ENCODE peak calls at places on chromosomes 7 and 10, in ten cellular contexts. Z, U, R, O, N, H, F, Q, Y and J are unnamed samples.

GRCh38 chr7:997404-998395 is 14.7 kb downstream of the CYP2W1 start:
- DNase-seq in N (no peak), Q (no peak), Y (no peak), O (no peak), F (no peak), Z (no peak), H (no peak), R (no peak), U (no peak), J (no peak)

GRCh38 chr10:127153166-127153565 is 43.2 kb downstream of the INSYN2A start:
- DNase-seq in F (no peak), Q (peak; percentile 33), H (no peak), R (no peak), Y (no peak), N (peak; percentile 16), O (peak; percentile 82), Z (no peak), U (no peak), J (no peak)

GRCh38 chr10:25867321-25867720 is 66.7 kb upstream of the MYO3A start:
- DNase-seq in Q (peak; percentile 1), F (no peak), Y (peak; percentile 27), Z (no peak), N (no peak), O (no peak), H (no peak), U (no peak), R (no peak), J (no peak)

GRCh38 chr10:115239761-115240160 is 146.6 kb downstream of the ATRNL1 start:
- DNase-seq in Z (no peak), U (no peak), R (no peak), N (no peak), O (no peak), H (no peak), F (no peak), Q (no peak), Y (no peak), J (no peak)

GRCh38 chr10:15737635-15738034 is 17.9 kb upstream of the ITGA8 start:
- DNase-seq in O (no peak), Z (no peak), N (no peak), F (peak; percentile 53), R (no peak), U (no peak), Q (peak; percentile 28), H (no peak), Y (no peak), J (no peak)

GRCh38 chr7:24757799-24758275 is 573 bp upstream of the GSDME start:
- DNase-seq in F (no peak), Y (peak; percentile 66), Q (peak; percentile 53), H (peak; percentile 29), Z (no peak), U (peak; percentile 68), O (peak; percentile 51), R (no peak), N (peak; percentile 49), J (no peak)

GRCh38 chr7:52270301-52270700 is 765.1 kb upstream of the POM121L12 start:
- DNase-seq in Q (no peak), H (no peak), N (peak; percentile 9), O (no peak), U (no peak), F (no peak), Z (no peak), R (no peak), Y (no peak), J (no peak)

GRCh38 chr10:62817120-62817762 is 1.1 kb upstream of the EGR2 start:
- DNase-seq in Z (peak; percentile 55), N (peak; percentile 32), U (no peak), O (peak; percentile 28), R (peak; percentile 43), H (no peak), Y (peak; percentile 34), Q (no peak), F (no peak), J (peak; percentile 68)

DNA sequence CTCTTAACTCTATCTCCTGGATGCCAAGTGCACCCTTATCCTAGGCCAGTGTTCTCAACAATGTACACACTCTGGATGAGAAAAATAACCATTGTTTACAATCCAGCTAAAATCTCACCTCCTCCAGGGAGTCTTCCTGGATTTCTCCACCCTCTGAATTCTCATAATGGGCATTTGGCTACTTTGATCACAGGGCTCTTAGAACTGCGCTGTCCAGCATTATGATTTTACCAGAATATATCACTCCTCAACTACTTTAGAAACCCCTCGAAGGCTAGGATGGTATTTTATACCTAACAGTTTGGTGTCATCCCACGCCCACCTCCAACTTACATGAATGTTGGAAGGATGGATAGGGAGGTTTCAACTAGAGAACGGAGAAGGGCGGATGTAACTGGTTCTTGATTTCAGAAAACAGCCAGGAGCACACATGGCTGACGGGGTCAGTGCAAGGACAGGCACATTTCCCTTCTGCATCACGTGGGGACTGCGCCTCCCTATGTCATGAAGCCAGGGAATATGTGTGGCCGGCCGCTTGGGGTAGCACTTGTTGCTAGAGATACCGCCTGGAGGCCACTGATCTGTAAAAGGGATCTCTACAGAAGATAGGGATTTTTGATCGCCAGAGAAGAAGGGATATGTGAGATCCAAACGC is 1.2 kb upstream of the ATP6V0E2 start:
- DNase-seq in Q (peak; percentile 84), U (peak; percentile 99), Y (peak; percentile 66), O (peak; percentile 81), F (peak; percentile 84), H (peak; percentile 92), N (peak; percentile 83), R (peak; percentile 64), Z (peak; percentile 52), J (peak; percentile 69)
- TF ChIP-seq CTCF in Q (peak; percentile 21), U (no peak), Y (peak; percentile 11), O (peak; percentile 33), F (peak; percentile 34), H (peak; percentile 32), N (peak; percentile 30), R (no peak), Z (no peak), J (peak; percentile 14)

GRCh38 chr7:44065431-44066110 is at the start of gene PGAM2:
- DNase-seq in Z (no peak), H (peak; percentile 51), Y (no peak), N (no peak), Q (no peak), O (no peak), F (no peak), R (no peak), U (no peak), J (no peak)

GRCh38 chr7:44067064-44067951 is 1.9 kb upstream of the PGAM2 start:
- DNase-seq in Q (no peak), H (no peak), N (no peak), F (no peak), Z (no peak), U (no peak), O (no peak), R (no peak), Y (no peak), J (no peak)

GRCh38 chr7:44066111-44066460 is 719 bp upstream of the PGAM2 start:
- DNase-seq in Q (no peak), F (no peak), Y (no peak), U (no peak), H (no peak), O (no peak), R (no peak), N (no peak), Z (no peak), J (no peak)

GRCh38 chr7:44066494-44067063 is 1.2 kb upstream of the PGAM2 start:
- DNase-seq in Q (no peak), H (no peak), O (no peak), Y (no peak), N (no peak), Z (no peak), U (no peak), F (no peak), R (no peak), J (no peak)

DNA sequence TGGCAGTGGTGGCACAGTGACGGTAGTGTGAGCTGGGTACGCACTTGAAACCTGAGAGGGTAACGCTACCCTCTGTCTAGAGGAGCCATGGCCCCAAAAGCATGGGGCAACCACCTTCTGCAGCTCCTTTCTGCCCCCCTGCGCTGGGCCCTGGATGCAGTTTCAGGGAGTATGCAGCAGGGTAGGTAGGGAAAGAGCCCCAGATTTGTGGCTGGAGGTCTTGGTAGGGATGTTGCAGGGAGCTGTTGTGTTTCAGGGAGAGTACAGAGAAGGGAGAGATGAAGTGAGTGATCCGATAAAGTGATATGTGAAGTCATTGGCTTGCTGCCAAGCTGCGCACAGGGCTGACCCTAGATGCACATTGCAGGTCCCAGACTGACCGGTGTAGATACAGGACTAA is 2.7 kb upstream of the PGAM2 start:
- DNase-seq in Y (no peak), O (peak; percentile 50), H (no peak), R (no peak), Q (no peak), N (no peak), F (no peak), U (no peak), Z (no peak), J (no peak)
- TF ChIP-seq CTCF in Y (no peak), O (no peak), H (no peak), R (no peak), Q (no peak), N (no peak), F (no peak), U (no peak), Z (no peak), J (no peak)

GRCh38 chr10:128278362-128278761 is 152.1 kb upstream of the MKI67 start:
- DNase-seq in N (no peak), U (no peak), H (no peak), Q (no peak), F (no peak), Z (no peak), Y (no peak), O (no peak), R (no peak), J (no peak)

GRCh38 chr10:128275405-128275804 is 149.2 kb upstream of the MKI67 start:
- DNase-seq in Z (no peak), Q (no peak), U (no peak), N (no peak), O (no peak), H (no peak), R (no peak), Y (no peak), F (no peak), J (no peak)

GRCh38 chr10:128277267-128277666 is 151.0 kb upstream of the MKI67 start:
- DNase-seq in R (no peak), O (no peak), F (no peak), H (no peak), N (no peak), Z (no peak), U (no peak), Y (no peak), Q (no peak), J (no peak)

GRCh38 chr10:128280271-128280670 is 154.0 kb upstream of the MKI67 start:
- DNase-seq in Y (no peak), Q (no peak), O (no peak), H (no peak), R (no peak), F (no peak), U (no peak), N (no peak), Z (no peak), J (no peak)

DNA sequence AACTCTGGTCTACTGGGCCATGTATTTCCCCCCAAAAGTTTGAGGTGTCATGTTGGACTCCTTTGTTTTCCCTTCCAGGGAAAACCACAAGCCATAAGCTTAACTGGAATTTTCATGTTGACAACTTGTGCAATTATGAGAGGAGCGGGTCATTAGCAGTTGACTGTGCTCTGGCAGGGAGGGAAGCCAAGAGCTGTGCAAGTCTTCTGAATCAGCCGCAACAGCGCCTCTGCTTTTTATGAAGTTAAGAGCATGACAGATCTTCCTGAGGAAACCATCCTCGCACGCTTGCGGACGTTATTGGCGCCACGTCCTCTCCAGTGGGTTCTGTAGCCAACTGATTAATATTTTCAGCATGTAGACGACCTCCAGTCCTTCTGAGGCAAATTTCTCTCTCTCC is 148.7 kb upstream of the MKI67 start:
- DNase-seq in Q (peak; percentile 58), R (no peak), O (no peak), Z (no peak), Y (no peak), F (no peak), H (no peak), N (no peak), U (no peak), J (no peak)
- TF ChIP-seq CTCF in Q (no peak), R (no peak), O (no peak), Z (no peak), Y (no peak), F (no peak), H (no peak), N (no peak), U (no peak), J (no peak)

GRCh38 chr10:109922976-109923921 is at the start of gene XPNPEP1:
- DNase-seq in H (peak; percentile 87), F (peak; percentile 93), Q (peak; percentile 76), R (peak; percentile 86), U (peak; percentile 69), Z (peak; percentile 90), O (peak; percentile 83), N (peak; percentile 85), Y (peak; percentile 86), J (peak; percentile 98)
- TF ChIP-seq CTCF in H (no peak), F (no peak), Q (no peak), R (no peak), U (no peak), Z (no peak), O (no peak), N (no peak), Y (no peak), J (no peak)